ENCODE peak calls at places on chromosome 19, in eight cellular contexts. W is OCI-LY7, G is IMR-90, B is tibial nerve, N is HCT116, O is choroid plexus epithelial cell, D is AG09309, F is BE2C. K is an unnamed sample.

GRCh38 chr19:11418518-11419506 is at the start of gene RGL3:
- DNase-seq in W (no peak), D (no peak), G (no peak), F (no peak), O (no peak), B (no peak), N (no peak), K (peak)

GRCh38 chr19:23771761-23772667 is 13.3 kb upstream of the ZNF681 start:
- DNase-seq in G (no peak), N (no peak), B (no peak), W (no peak), F (no peak), D (no peak), O (peak), K (no peak)

GRCh38 chr19:18117692-18118378 is 20.3 kb downstream of the MAST3 start:
- DNase-seq in W (peak), N (peak), F (peak), G (peak), D (no peak), B (peak), O (peak), K (peak)

GRCh38 chr19:17385878-17386611 is 8.0 kb downstream of the CCDC194 start:
- DNase-seq in F (peak), D (no peak), N (no peak), O (peak), W (peak), G (peak), B (peak), K (peak)

GRCh38 chr19:16161848-16162247 is 11.5 kb downstream of the CIB3 start:
- DNase-seq in W (no peak), O (peak), D (peak), G (peak), F (no peak), N (peak), B (no peak), K (peak)

GRCh38 chr19:46955813-46956371 is 63.7 kb upstream of the NPAS1 start:
- DNase-seq in D (no peak), G (no peak), O (no peak), B (no peak), N (no peak), F (no peak), W (no peak), K (no peak)

GRCh38 chr19:30873003-30873402 is 476.2 kb downstream of the TSHZ3 start:
- DNase-seq in F (no peak), W (no peak), G (no peak), B (no peak), O (no peak), N (no peak), D (no peak), K (no peak)

GRCh38 chr19:29115181-29115580 is 97.8 kb downstream of the UQCRFS1 start:
- DNase-seq in B (no peak), G (no peak), F (no peak), N (no peak), W (no peak), O (no peak), D (no peak), K (no peak)

GRCh38 chr19:752652-753517 is 2.0 kb downstream of the MISP start:
- DNase-seq in B (peak), W (no peak), O (peak), N (peak), G (peak), D (peak), F (no peak), K (peak)

GRCh38 chr19:16457195-16457953 is 14.4 kb downstream of the EPS15L1 start:
- DNase-seq in G (peak), F (peak), W (no peak), O (peak), N (no peak), D (no peak), B (no peak), K (no peak)

GRCh38 chr19:8631425-8631819 is 989 bp downstream of the NFILZ start:
- DNase-seq in O (peak), D (no peak), G (peak), N (no peak), W (no peak), B (no peak), F (no peak), K (no peak)

GRCh38 chr19:16801599-16801998 is 27.6 kb upstream of the SIN3B start:
- DNase-seq in B (no peak), F (no peak), W (peak), O (peak), G (peak), D (peak), N (no peak), K (peak)

DNA sequence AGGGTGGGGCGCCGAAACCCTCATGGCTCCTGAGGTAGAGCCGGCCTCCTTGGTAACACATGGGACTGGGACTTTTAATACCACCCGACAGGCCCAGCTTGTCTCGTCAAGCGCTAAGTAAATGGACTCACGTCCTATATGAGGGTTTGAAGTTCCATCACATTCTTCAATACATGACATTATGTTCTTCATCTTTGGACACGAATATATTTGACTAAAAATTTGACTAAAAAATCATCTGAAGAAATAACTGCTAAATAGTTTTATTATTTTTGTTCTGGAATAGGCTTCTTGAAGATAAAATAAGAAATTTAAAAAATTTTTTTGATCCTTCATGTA is 335 bp upstream of the ZNF607 start:
- DNase-seq in W (no peak), B (no peak), O (no peak), N (no peak), D (no peak), G (no peak), F (no peak), K (no peak)
- TF ChIP-seq CTCF in W (peak), B (no peak), O (no peak), N (no peak), D (no peak), G (no peak), F (no peak), K (no peak)

DNA sequence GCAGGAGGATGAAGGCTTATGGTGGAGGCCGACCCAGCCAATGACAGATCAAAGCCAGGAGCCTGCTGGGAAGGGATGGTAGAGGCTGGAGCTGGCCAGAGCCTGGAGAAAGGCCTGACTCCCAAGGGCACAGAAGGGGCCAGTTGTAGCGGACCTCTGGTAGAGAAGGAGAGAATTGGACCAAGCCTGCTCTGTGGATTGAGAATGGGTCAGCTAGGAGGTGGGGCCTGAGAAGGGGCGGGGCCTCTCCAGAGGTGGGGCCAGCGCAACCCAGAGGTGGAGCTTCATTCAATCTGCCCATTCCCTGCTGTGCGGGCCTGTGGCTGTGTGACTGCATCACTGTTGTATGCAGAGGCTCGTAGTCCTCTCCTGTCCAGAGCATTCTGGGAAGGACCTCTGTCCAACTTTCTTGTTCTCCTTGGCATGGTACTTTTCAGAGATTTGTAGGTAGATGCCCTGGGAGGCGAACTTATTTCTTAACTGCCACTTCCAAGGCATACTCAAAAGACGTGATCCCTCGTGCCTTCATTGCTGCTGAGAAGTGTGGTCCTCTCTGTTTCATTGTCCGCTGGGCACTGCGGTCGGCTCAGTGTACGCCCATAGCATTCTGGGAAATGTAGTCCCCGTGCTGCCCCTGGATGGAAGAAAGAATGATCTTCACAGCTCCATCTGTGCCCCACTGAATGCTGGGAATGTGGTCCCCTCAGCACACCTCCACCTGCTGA is 6.7 kb downstream of the GRIN2D start:
- DNase-seq in N (peak), G (peak), O (peak), B (peak), D (no peak), W (no peak), F (peak), K (peak)
- H3K4me3 ChIP-seq in N (peak), G (peak), O (peak), B (no peak), D (peak), W (no peak), F (peak), K (peak)

GRCh38 chr19:58229255-58229639 is 533 bp downstream of the ZNF544 start:
- DNase-seq in D (no peak), B (no peak), O (peak), F (peak), N (no peak), G (peak), W (peak), K (peak)
- TF ChIP-seq CTCF in D (peak), B (no peak), O (peak), F (peak), N (peak), G (peak), W (peak), K (peak)

DNA sequence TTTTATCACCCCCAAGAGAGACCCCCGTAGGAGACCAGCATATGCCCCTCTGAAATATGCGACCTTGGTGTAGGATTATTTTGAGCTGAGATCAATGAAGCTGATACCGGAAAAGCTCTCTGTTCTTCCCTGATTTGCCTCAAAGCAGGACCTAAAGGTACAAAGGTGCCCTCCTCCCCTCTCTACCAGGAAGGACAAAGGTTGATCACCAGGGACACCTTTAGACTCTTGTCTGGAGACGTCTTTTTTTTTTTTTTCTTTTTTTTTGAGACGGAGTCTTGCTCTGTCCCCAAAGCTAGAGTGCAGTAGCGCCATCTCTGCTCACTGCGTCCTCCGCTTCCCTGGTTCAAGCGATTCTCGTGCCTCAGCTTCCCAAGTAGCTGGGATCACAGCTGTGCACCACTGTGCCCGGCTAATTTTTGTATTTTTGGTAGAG is 792 bp upstream of the PEX11G start:
- DNase-seq in F (no peak), O (no peak), N (no peak), G (no peak), D (no peak), W (no peak), B (no peak), K (no peak)
- H3K4me3 ChIP-seq in F (peak), O (no peak), N (no peak), G (no peak), D (no peak), W (no peak), B (peak), K (no peak)

GRCh38 chr19:48618916-48619691 is at the start of the genes RPL18 and SPHK2:
- DNase-seq in G (peak), N (peak), B (peak), O (peak), W (peak), F (peak), D (peak), K (peak)
- TF ChIP-seq CTCF in G (peak), N (no peak), B (no peak), O (no peak), W (no peak), F (no peak), D (no peak), K (no peak)

DNA sequence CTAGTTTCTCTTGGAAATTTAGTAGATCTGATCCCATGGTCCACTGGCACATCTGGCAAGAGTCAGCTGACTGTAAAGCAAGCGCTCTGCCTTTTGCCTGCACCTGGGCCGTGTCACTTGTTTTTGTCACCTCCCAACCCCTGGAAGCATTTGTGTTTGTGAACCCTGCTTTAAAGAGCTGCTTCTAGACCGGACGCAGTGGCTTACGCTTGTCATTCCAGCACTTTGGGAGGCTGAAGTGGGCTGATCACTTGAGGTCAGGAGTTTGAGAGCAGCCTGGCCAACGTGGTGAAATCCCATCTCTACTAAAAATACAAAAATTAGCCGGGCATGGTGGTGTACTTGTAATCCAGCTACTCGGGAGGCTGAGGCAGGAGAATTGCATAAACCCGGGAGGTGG is 2.1 kb downstream of the CLPP start:
- DNase-seq in N (no peak), O (no peak), F (no peak), W (no peak), D (no peak), B (no peak), G (no peak), K (no peak)
- H3K4me3 ChIP-seq in N (no peak), O (no peak), F (no peak), W (no peak), D (no peak), B (no peak), G (no peak), K (no peak)

GRCh38 chr19:19446655-19447437 is 41.4 kb downstream of the GATAD2A start:
- DNase-seq in B (no peak), W (no peak), G (no peak), O (no peak), N (no peak), D (no peak), F (no peak), K (no peak)
- TF ChIP-seq CTCF in B (no peak), W (no peak), G (no peak), O (no peak), N (no peak), D (no peak), F (no peak), K (no peak)

GRCh38 chr19:20565321-20566018 is at the start of gene ZNF737:
- DNase-seq in N (no peak), G (peak), O (peak), W (peak), F (peak), B (peak), D (peak), K (peak)
- H3K4me3 ChIP-seq in N (no peak), G (peak), O (peak), W (peak), F (peak), B (peak), D (peak), K (peak)

GRCh38 chr19:3234800-3235199 is 10.3 kb downstream of the CELF5 start:
- DNase-seq in G (no peak), B (no peak), W (no peak), O (no peak), N (no peak), F (peak), D (no peak), K (no peak)
- TF ChIP-seq CTCF in G (peak), B (no peak), W (peak), O (peak), N (peak), F (peak), D (peak), K (no peak)

K was measured in foreskin fibroblast.